ENCODE peak calls at places on chromosome 5, in four cellular contexts. One of them, this sample, is unnamed.
A peak's percentile ranks its signal among the peaks of the same experiment; 100 is the strongest.

GRCh38 chr5:125317546-125317995 is 571.1 kb upstream of the ZNF608 start:
- DNase-seq in K562: no peak
- DNase-seq in GM12878: no peak
- DNase-seq in HepG2: no peak
- DNase-seq in this sample: no peak

GRCh38 chr5:86864022-86864421 is 246.3 kb downstream of the COX7C start:
- DNase-seq in K562: no peak
- DNase-seq in GM12878: no peak
- DNase-seq in HepG2: no peak
- DNase-seq in this sample: peak; percentile 1

GRCh38 chr5:133392448-133392847 is 219.9 kb downstream of the FSTL4 start:
- DNase-seq in K562: no peak
- DNase-seq in GM12878: no peak
- DNase-seq in HepG2: no peak
- DNase-seq in this sample: no peak

GRCh38 chr5:10655686-10656075 is 91.8 kb downstream of the ANKRD33B start:
- DNase-seq in K562: no peak
- DNase-seq in GM12878: no peak
- DNase-seq in HepG2: no peak
- DNase-seq in this sample: no peak

GRCh38 chr5:172658869-172659513 is 17.9 kb downstream of the NEURL1B start:
- DNase-seq in K562: no peak
- DNase-seq in GM12878: no peak
- DNase-seq in HepG2: no peak
- DNase-seq in this sample: peak; percentile 67

GRCh38 chr5:172852490-172853354 is 18.7 kb downstream of the ERGIC1 start:
- DNase-seq in K562: no peak
- DNase-seq in GM12878: no peak
- DNase-seq in HepG2: peak; percentile 88
- DNase-seq in this sample: no peak

GRCh38 chr5:110339399-110339798 is 387.1 kb downstream of the TMEM232 start:
- DNase-seq in K562: no peak
- DNase-seq in GM12878: no peak
- DNase-seq in HepG2: no peak
- DNase-seq in this sample: no peak

GRCh38 chr5:126516133-126516532 is 78.9 kb downstream of the ALDH7A1 start:
- DNase-seq in K562: no peak
- DNase-seq in GM12878: no peak
- DNase-seq in HepG2: no peak
- DNase-seq in this sample: peak; percentile 66

GRCh38 chr5:172508471-172509404 is 54.4 kb upstream of the SH3PXD2B start:
- DNase-seq in K562: no peak
- DNase-seq in GM12878: no peak
- DNase-seq in HepG2: no peak
- DNase-seq in this sample: no peak

GRCh38 chr5:68823301-68823700 is 270.5 kb upstream of the SLC30A5 start:
- DNase-seq in K562: no peak
- DNase-seq in GM12878: no peak
- DNase-seq in HepG2: no peak
- DNase-seq in this sample: no peak

GRCh38 chr5:10678236-10678635 is 82.8 kb downstream of the DAP start:
- DNase-seq in K562: no peak
- DNase-seq in GM12878: no peak
- DNase-seq in HepG2: no peak
- DNase-seq in this sample: no peak

GRCh38 chr5:1008451-1009358 is at the start of gene NKD2:
- DNase-seq in K562: peak; percentile 85
- DNase-seq in GM12878: no peak
- DNase-seq in HepG2: no peak
- DNase-seq in this sample: peak; percentile 93

GRCh38 chr5:100797863-100798262 is 105.2 kb downstream of the ST8SIA4 start:
- DNase-seq in K562: no peak
- DNase-seq in GM12878: no peak
- DNase-seq in HepG2: no peak
- DNase-seq in this sample: no peak

GRCh38 chr5:107719207-107719606 is 48.5 kb upstream of the EFNA5 start:
- DNase-seq in K562: no peak
- DNase-seq in GM12878: no peak
- DNase-seq in HepG2: no peak
- DNase-seq in this sample: no peak

GRCh38 chr5:75890546-75890945 is 173.3 kb upstream of the POC5 start:
- DNase-seq in K562: no peak
- DNase-seq in GM12878: no peak
- DNase-seq in HepG2: no peak
- DNase-seq in this sample: no peak

GRCh38 chr5:167814828-167815227 is 476.6 kb upstream of the WWC1 start:
- DNase-seq in K562: no peak
- DNase-seq in GM12878: no peak
- DNase-seq in HepG2: no peak
- DNase-seq in this sample: no peak

GRCh38 chr5:59038169-59039002 is 455.5 kb downstream of the RAB3C start:
- DNase-seq in K562: no peak
- DNase-seq in GM12878: no peak
- DNase-seq in HepG2: no peak
- DNase-seq in this sample: no peak

GRCh38 chr5:98455660-98456059 is 317.8 kb upstream of the RGMB start:
- DNase-seq in K562: no peak
- DNase-seq in GM12878: no peak
- DNase-seq in HepG2: no peak
- DNase-seq in this sample: no peak

GRCh38 chr5:83636141-83636540 is 84.5 kb downstream of the HAPLN1 start:
- DNase-seq in K562: no peak
- DNase-seq in GM12878: no peak
- DNase-seq in HepG2: no peak
- DNase-seq in this sample: no peak

GRCh38 chr5:179368016-179368805 is 22.9 kb upstream of the ADAMTS2 start:
- DNase-seq in K562: no peak
- DNase-seq in GM12878: no peak
- DNase-seq in HepG2: no peak
- DNase-seq in this sample: no peak

GRCh38 chr5:159669559-159669958 is 246.7 kb upstream of the ADRA1B start:
- DNase-seq in K562: no peak
- DNase-seq in GM12878: no peak
- DNase-seq in HepG2: no peak
- DNase-seq in this sample: no peak

GRCh38 chr5:168651654-168652053 is 72.5 kb upstream of the PANK3 start:
- DNase-seq in K562: no peak
- DNase-seq in GM12878: no peak
- DNase-seq in HepG2: no peak
- DNase-seq in this sample: no peak

GRCh38 chr5:121273818-121274433 is 577.8 kb upstream of the FTMT start:
- DNase-seq in K562: peak; percentile 24
- DNase-seq in GM12878: no peak
- DNase-seq in HepG2: peak; percentile 53
- DNase-seq in this sample: no peak

GRCh38 chr5:33937017-33937699 is 972 bp downstream of the RXFP3 start:
- DNase-seq in K562: no peak
- DNase-seq in GM12878: no peak
- DNase-seq in HepG2: no peak
- DNase-seq in this sample: peak; percentile 46

GRCh38 chr5:96934291-96934694 is 1.6 kb upstream of the LNPEP start:
- DNase-seq in K562: no peak
- DNase-seq in GM12878: no peak
- DNase-seq in HepG2: peak; percentile 17
- DNase-seq in this sample: no peak

GRCh38 chr5:102937916-102938315 is 182.0 kb downstream of the GIN1 start:
- DNase-seq in K562: no peak
- DNase-seq in GM12878: no peak
- DNase-seq in HepG2: no peak
- DNase-seq in this sample: no peak

GRCh38 chr5:131460867-131461572 is 174.0 kb downstream of the RAPGEF6 start:
- DNase-seq in K562: no peak
- DNase-seq in GM12878: no peak
- DNase-seq in HepG2: no peak
- DNase-seq in this sample: peak; percentile 15

GRCh38 chr5:73365990-73366667 is 82.4 kb downstream of the FOXD1 start:
- DNase-seq in K562: no peak
- DNase-seq in GM12878: no peak
- DNase-seq in HepG2: no peak
- DNase-seq in this sample: no peak

GRCh38 chr5:150648294-150649107 is 8.0 kb downstream of the SYNPO start:
- DNase-seq in K562: no peak
- DNase-seq in GM12878: no peak
- DNase-seq in HepG2: no peak
- DNase-seq in this sample: no peak

DNA sequence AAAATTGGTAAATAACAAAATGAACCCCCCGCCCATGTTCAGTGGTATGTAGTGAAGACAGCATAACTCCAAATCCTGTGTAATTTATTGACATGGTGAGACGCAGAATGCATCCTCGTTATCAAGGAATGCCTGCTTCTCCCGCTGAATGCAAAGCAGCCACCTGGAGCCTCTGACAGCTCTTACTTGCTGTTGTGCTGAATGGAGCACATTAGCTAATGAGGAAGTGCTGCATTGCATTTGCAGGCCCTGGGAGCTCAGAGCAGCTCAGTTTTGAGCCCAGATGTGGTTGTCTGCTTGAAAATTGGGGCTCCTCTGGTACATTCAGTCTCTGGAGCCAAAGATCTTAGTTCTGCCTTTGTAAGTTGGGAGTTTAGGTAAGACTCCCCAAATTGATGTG is 28.9 kb downstream of the PLAC8L1 start:
- DNase-seq in K562: no peak
- DNase-seq in GM12878: no peak
- DNase-seq in HepG2: no peak
- DNase-seq in this sample: no peak
- TF ChIP-seq FOXM1 in K562: no peak
- TF ChIP-seq FOXM1 in GM12878: no peak
- TF ChIP-seq FOXM1 in HepG2: no peak
- TF ChIP-seq FOXM1 in this sample: no peak

DNA sequence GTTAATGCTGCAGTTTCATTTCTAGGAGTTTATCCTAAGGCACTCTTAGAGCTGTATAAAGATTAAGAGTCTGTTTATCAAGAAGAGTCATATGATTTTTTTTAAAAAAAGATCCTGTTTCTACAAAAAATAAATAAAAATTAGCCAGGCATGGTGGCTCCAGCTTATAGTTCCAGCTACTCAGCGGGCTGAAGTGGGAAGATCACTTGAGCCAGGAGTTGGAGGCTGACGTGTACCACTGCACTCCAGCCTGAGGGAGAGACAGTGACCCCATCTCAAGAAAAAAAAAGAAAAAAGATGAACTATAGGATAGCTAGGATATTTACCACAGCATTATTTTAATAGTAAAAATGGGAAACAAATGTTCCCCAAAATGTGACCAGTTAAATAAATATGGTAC is 3.3 kb upstream of the UBE2D2 start:
- DNase-seq in K562: no peak
- DNase-seq in GM12878: no peak
- DNase-seq in HepG2: no peak
- DNase-seq in this sample: no peak
- TF ChIP-seq JUND in K562: no peak
- TF ChIP-seq JUND in GM12878: no peak
- TF ChIP-seq JUND in HepG2: no peak
- TF ChIP-seq JUND in this sample: no peak

GRCh38 chr5:16229357-16229940 is 49.9 kb upstream of the MARCHF11 start:
- DNase-seq in K562: no peak
- DNase-seq in GM12878: no peak
- DNase-seq in HepG2: no peak
- DNase-seq in this sample: no peak
- TF ChIP-seq FOXM1 in K562: no peak
- TF ChIP-seq FOXM1 in GM12878: no peak
- TF ChIP-seq FOXM1 in HepG2: no peak
- TF ChIP-seq FOXM1 in this sample: no peak

GRCh38 chr5:170603101-170603500 is 99.3 kb downstream of the KCNIP1 start:
- DNase-seq in K562: no peak
- DNase-seq in GM12878: no peak
- DNase-seq in HepG2: no peak
- DNase-seq in this sample: no peak
- TF ChIP-seq JUND in K562: no peak
- TF ChIP-seq JUND in GM12878: no peak
- TF ChIP-seq JUND in HepG2: no peak
- TF ChIP-seq JUND in this sample: no peak

GRCh38 chr5:135451581-135452360 is at the start of gene TIFAB:
- DNase-seq in K562: no peak
- DNase-seq in GM12878: no peak
- DNase-seq in HepG2: no peak
- DNase-seq in this sample: no peak
- TF ChIP-seq FOXM1 in K562: no peak
- TF ChIP-seq FOXM1 in GM12878: no peak
- TF ChIP-seq FOXM1 in HepG2: no peak
- TF ChIP-seq FOXM1 in this sample: no peak

DNA sequence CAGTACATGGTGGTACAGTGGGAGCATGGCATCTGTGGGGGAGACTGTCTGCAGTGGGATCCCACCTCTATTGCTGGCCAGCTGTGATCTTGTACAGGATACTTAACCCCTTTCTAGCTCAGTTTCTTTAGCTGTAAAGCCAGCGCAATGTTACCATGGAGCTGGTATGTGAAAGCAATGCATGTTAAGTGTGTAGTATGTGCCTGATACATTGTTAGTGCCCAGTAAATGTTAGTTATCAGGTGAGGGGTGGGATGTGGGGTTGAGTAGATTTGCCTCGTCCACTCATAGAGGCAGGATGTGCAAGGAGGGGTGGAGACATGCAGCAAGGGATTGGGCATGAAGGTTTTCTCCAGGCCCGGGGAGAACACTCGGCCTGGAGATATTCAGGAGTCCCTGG is 12.3 kb downstream of the ZBED3 start:
- DNase-seq in K562: no peak
- DNase-seq in GM12878: no peak
- DNase-seq in HepG2: no peak
- DNase-seq in this sample: no peak
- TF ChIP-seq JUND in K562: no peak
- TF ChIP-seq JUND in GM12878: no peak
- TF ChIP-seq JUND in HepG2: no peak
- TF ChIP-seq JUND in this sample: no peak

DNA sequence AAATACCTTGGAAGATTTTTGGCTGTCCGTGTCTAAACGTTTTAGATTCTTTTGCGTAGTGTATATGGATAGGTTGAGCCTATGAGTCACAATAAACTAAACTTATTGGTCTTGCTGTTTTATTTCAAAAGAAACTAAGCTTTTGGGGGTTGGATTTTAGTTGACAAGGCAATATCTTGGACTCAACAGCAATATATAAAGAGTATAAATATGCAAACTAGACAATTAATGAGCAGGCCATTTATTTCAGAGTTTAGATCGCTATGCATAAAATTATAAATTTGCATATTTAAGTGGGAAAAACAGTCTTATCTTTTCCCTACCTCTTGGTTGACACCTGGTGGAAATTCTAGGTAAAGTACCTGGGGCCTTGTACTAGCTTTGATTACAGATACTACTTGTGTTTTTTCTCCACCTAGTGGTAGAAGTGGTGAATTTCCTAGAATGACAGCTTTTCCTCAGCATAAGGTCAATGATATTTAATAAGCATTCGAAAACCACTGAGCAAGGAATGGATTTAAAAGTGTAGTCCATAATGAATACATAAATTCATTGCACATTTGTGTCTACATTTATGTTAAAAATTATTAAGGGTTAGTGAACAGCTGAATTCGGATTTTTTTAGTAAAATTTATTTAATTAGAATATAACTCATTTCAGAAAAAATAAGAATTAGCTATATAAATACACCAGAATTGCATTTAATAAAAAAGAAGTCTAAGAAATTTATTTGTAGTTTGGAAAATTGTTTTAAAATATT is 1.7 kb upstream of the ARRDC3 start:
- DNase-seq in K562: peak; percentile 85
- DNase-seq in GM12878: peak; percentile 71
- DNase-seq in HepG2: peak; percentile 90
- DNase-seq in this sample: peak; percentile 73
- TF ChIP-seq FOXM1 in K562: no peak
- TF ChIP-seq FOXM1 in GM12878: peak; percentile 68
- TF ChIP-seq FOXM1 in HepG2: no peak
- TF ChIP-seq FOXM1 in this sample: no peak